ENCODE peak calls at places on chromosomes 5 and 9, in nine cellular contexts. One of them, this sample, is unnamed.
A peak's percentile ranks its signal among the peaks of the same experiment; 100 is the strongest.

GRCh38 chr9:37747271-37747753 is 6.3 kb upstream of the TRMT10B start:
- DNase-seq in HCT116: peak; percentile 59
- DNase-seq in GM12891: peak; percentile 79
- DNase-seq in NB4: peak; percentile 61
- DNase-seq in body of pancreas: peak; percentile 77
- DNase-seq in uterus: peak; percentile 26
- DNase-seq in transverse colon: peak; percentile 61
- DNase-seq in heart left ventricle: no peak
- DNase-seq in spleen: no peak
- DNase-seq in this sample: peak; percentile 72

GRCh38 chr9:12930906-12931305 is 156.1 kb downstream of the LURAP1L start:
- DNase-seq in HCT116: no peak
- DNase-seq in GM12891: no peak
- DNase-seq in NB4: no peak
- DNase-seq in body of pancreas: no peak
- DNase-seq in uterus: no peak
- DNase-seq in transverse colon: no peak
- DNase-seq in heart left ventricle: no peak
- DNase-seq in spleen: no peak
- DNase-seq in this sample: no peak

GRCh38 chr9:89743216-89743575 is 138.4 kb downstream of the GADD45G start:
- DNase-seq in HCT116: no peak
- DNase-seq in GM12891: no peak
- DNase-seq in NB4: peak; percentile 25
- DNase-seq in body of pancreas: no peak
- DNase-seq in uterus: no peak
- DNase-seq in transverse colon: no peak
- DNase-seq in heart left ventricle: no peak
- DNase-seq in spleen: no peak
- DNase-seq in this sample: peak; percentile 33

GRCh38 chr9:88536951-88537742 is 2.2 kb downstream of the NXNL2 start:
- DNase-seq in HCT116: no peak
- DNase-seq in GM12891: no peak
- DNase-seq in NB4: no peak
- DNase-seq in body of pancreas: no peak
- DNase-seq in uterus: peak; percentile 41
- DNase-seq in transverse colon: no peak
- DNase-seq in heart left ventricle: no peak
- DNase-seq in spleen: peak; percentile 33
- DNase-seq in this sample: no peak

GRCh38 chr5:106392766-106393165 is 1278.0 kb downstream of the EFNA5 start:
- DNase-seq in HCT116: no peak
- DNase-seq in GM12891: no peak
- DNase-seq in NB4: no peak
- DNase-seq in body of pancreas: no peak
- DNase-seq in uterus: no peak
- DNase-seq in transverse colon: no peak
- DNase-seq in heart left ventricle: no peak
- DNase-seq in spleen: no peak
- DNase-seq in this sample: no peak

GRCh38 chr5:135208555-135209494 is 174.8 kb upstream of the PITX1 start:
- DNase-seq in HCT116: peak; percentile 68
- DNase-seq in GM12891: no peak
- DNase-seq in NB4: peak; percentile 26
- DNase-seq in body of pancreas: no peak
- DNase-seq in uterus: peak; percentile 58
- DNase-seq in transverse colon: peak; percentile 32
- DNase-seq in heart left ventricle: no peak
- DNase-seq in spleen: peak; percentile 64
- DNase-seq in this sample: no peak

GRCh38 chr5:170746081-170746951 is 37.2 kb upstream of the GABRP start:
- DNase-seq in HCT116: no peak
- DNase-seq in GM12891: no peak
- DNase-seq in NB4: no peak
- DNase-seq in body of pancreas: no peak
- DNase-seq in uterus: no peak
- DNase-seq in transverse colon: no peak
- DNase-seq in heart left ventricle: no peak
- DNase-seq in spleen: no peak
- DNase-seq in this sample: no peak

GRCh38 chr5:157959355-157959754 is 100.4 kb upstream of the CLINT1 start:
- DNase-seq in HCT116: no peak
- DNase-seq in GM12891: no peak
- DNase-seq in NB4: no peak
- DNase-seq in body of pancreas: no peak
- DNase-seq in uterus: peak; percentile 54
- DNase-seq in transverse colon: no peak
- DNase-seq in heart left ventricle: no peak
- DNase-seq in spleen: no peak
- DNase-seq in this sample: no peak

DNA sequence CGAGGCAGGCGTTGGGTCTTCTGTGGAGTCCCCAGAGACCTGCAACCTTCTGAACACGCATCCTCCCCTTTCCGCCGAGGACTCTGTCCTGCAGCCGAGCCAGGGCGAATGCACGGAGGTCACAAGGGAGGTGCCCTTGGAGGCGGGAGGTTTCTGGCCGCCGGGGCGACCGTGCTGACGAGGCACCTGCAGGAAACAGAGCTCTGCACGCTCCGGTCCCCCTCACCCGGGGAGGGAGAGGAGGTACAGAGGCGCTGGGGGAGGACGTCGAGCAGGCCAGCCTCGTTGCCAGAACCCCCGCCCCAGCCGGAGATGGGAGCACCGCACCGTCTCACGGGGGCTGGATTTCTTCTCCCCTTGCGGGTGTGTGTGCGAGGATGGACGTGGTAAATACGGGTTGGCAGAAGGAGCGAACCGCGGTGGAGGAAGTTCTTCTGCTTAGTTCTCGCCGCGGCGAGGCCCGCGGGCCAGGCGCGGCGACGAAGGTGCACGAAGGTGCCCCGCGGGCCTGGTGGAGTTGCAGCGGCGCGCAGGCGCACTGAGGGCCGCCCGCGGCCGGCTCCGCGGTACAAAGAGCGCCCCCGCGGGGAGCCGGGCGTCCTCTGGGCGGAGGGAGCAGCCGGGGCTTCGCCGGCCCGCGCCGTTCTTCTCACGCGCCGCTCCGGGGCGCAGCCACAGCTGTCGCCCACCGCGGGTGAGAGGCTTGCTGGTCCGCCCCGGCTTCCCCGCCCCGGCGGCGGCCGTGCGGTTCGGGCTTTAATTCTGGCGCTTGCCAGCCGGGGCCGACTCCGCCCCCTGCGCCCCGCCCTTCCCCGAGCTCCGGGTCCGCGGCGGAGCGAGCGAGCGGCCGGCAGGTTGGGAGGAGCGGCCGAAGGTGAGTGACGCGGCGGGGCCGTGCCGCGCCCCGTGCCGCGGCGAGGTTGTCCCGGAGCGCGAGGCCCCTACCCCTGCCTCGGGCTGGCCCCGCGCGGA is 289.5 kb downstream of the DOCK8 start:
- DNase-seq in HCT116: peak; percentile 43
- DNase-seq in GM12891: peak; percentile 87
- DNase-seq in NB4: peak; percentile 88
- DNase-seq in body of pancreas: peak; percentile 90
- DNase-seq in uterus: peak; percentile 68
- DNase-seq in transverse colon: peak; percentile 88
- DNase-seq in heart left ventricle: peak; percentile 90
- DNase-seq in spleen: peak; percentile 93
- DNase-seq in this sample: peak; percentile 78
- TF ChIP-seq POLR2A in HCT116: no peak
- TF ChIP-seq POLR2A in GM12891: no peak
- TF ChIP-seq POLR2A in NB4: peak; percentile 34
- TF ChIP-seq POLR2A in body of pancreas: peak; percentile 40
- TF ChIP-seq POLR2A in uterus: no peak
- TF ChIP-seq POLR2A in transverse colon: peak; percentile 69
- TF ChIP-seq POLR2A in heart left ventricle: peak; percentile 62
- TF ChIP-seq POLR2A in spleen: no peak
- TF ChIP-seq POLR2A in this sample: no peak

GRCh38 chr9:127937046-127937382 is 640 bp downstream of the DPM2 start:
- DNase-seq in HCT116: no peak
- DNase-seq in GM12891: no peak
- DNase-seq in NB4: no peak
- DNase-seq in body of pancreas: no peak
- DNase-seq in uterus: no peak
- DNase-seq in transverse colon: no peak
- DNase-seq in heart left ventricle: no peak
- DNase-seq in spleen: no peak
- DNase-seq in this sample: no peak

GRCh38 chr9:127938298-127938690 is 640 bp upstream of the DPM2 start:
- DNase-seq in HCT116: no peak
- DNase-seq in GM12891: no peak
- DNase-seq in NB4: no peak
- DNase-seq in body of pancreas: no peak
- DNase-seq in uterus: no peak
- DNase-seq in transverse colon: no peak
- DNase-seq in heart left ventricle: no peak
- DNase-seq in spleen: peak; percentile 84
- DNase-seq in this sample: no peak

GRCh38 chr9:127935765-127936221 is 1.9 kb downstream of the DPM2 start:
- DNase-seq in HCT116: no peak
- DNase-seq in GM12891: no peak
- DNase-seq in NB4: no peak
- DNase-seq in body of pancreas: no peak
- DNase-seq in uterus: no peak
- DNase-seq in transverse colon: no peak
- DNase-seq in heart left ventricle: no peak
- DNase-seq in spleen: no peak
- DNase-seq in this sample: no peak

GRCh38 chr9:127936347-127936852 is 1.3 kb downstream of the DPM2 start:
- DNase-seq in HCT116: no peak
- DNase-seq in GM12891: no peak
- DNase-seq in NB4: no peak
- DNase-seq in body of pancreas: no peak
- DNase-seq in uterus: no peak
- DNase-seq in transverse colon: no peak
- DNase-seq in heart left ventricle: no peak
- DNase-seq in spleen: no peak
- DNase-seq in this sample: no peak

GRCh38 chr9:127937383-127938297 is at the start of gene DPM2:
- DNase-seq in HCT116: peak; percentile 61
- DNase-seq in GM12891: peak; percentile 97
- DNase-seq in NB4: peak; percentile 90
- DNase-seq in body of pancreas: peak; percentile 76
- DNase-seq in uterus: peak; percentile 79
- DNase-seq in transverse colon: peak; percentile 88
- DNase-seq in heart left ventricle: peak; percentile 91
- DNase-seq in spleen: peak; percentile 97
- DNase-seq in this sample: peak; percentile 98
- TF ChIP-seq POLR2A in HCT116: peak; percentile 35
- TF ChIP-seq POLR2A in GM12891: peak; percentile 67
- TF ChIP-seq POLR2A in NB4: peak; percentile 75
- TF ChIP-seq POLR2A in body of pancreas: peak; percentile 37
- TF ChIP-seq POLR2A in uterus: peak; percentile 10
- TF ChIP-seq POLR2A in transverse colon: peak; percentile 72
- TF ChIP-seq POLR2A in heart left ventricle: peak; percentile 68
- TF ChIP-seq POLR2A in spleen: no peak
- TF ChIP-seq POLR2A in this sample: peak; percentile 73

DNA sequence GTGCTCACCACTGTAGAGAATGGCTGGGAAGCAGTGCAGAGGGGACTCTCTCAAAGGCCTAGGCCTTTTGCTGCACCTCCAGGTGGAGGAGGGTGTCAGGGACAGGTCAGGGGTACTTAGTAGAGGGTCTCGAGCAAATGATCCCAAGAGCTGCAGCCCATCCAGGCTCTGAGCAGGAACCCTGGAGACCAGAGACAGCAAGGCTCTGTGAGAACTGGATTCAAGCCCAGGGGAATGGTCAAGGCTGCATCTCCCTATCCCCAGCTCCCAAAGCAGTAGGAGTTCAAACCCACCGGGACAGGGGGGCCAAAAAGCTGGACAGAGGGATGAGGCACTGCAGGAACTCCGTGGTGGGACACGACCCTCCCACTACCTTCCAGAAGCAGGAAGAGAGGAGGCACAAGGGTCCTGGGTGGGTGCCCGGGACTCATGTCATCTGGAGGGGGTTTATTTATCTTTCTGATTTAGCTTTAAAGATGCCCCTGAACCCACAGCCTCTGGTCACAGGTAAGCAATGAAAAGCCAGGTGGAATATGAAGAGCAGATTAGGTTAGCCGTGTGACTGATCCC is 124.8 kb downstream of the MVB12B start:
- DNase-seq in HCT116: no peak
- DNase-seq in GM12891: no peak
- DNase-seq in NB4: no peak
- DNase-seq in body of pancreas: no peak
- DNase-seq in uterus: no peak
- DNase-seq in transverse colon: no peak
- DNase-seq in heart left ventricle: peak; percentile 17
- DNase-seq in spleen: peak; percentile 16
- DNase-seq in this sample: no peak
- TF ChIP-seq POLR2A in HCT116: no peak
- TF ChIP-seq POLR2A in GM12891: no peak
- TF ChIP-seq POLR2A in NB4: no peak
- TF ChIP-seq POLR2A in body of pancreas: no peak
- TF ChIP-seq POLR2A in uterus: no peak
- TF ChIP-seq POLR2A in transverse colon: no peak
- TF ChIP-seq POLR2A in heart left ventricle: no peak
- TF ChIP-seq POLR2A in spleen: no peak
- TF ChIP-seq POLR2A in this sample: no peak

GRCh38 chr9:136808781-136809158 is 1.0 kb downstream of the RABL6 start:
- DNase-seq in HCT116: no peak
- DNase-seq in GM12891: no peak
- DNase-seq in NB4: peak; percentile 42
- DNase-seq in body of pancreas: no peak
- DNase-seq in uterus: no peak
- DNase-seq in transverse colon: no peak
- DNase-seq in heart left ventricle: no peak
- DNase-seq in spleen: no peak
- DNase-seq in this sample: no peak

GRCh38 chr9:136806631-136807201 is 1.0 kb upstream of the RABL6 start:
- DNase-seq in HCT116: no peak
- DNase-seq in GM12891: peak; percentile 7
- DNase-seq in NB4: no peak
- DNase-seq in body of pancreas: no peak
- DNase-seq in uterus: no peak
- DNase-seq in transverse colon: peak; percentile 4
- DNase-seq in heart left ventricle: no peak
- DNase-seq in spleen: no peak
- DNase-seq in this sample: no peak

GRCh38 chr9:136806067-136806466 is 1.7 kb upstream of the RABL6 start:
- DNase-seq in HCT116: no peak
- DNase-seq in GM12891: no peak
- DNase-seq in NB4: no peak
- DNase-seq in body of pancreas: no peak
- DNase-seq in uterus: no peak
- DNase-seq in transverse colon: no peak
- DNase-seq in heart left ventricle: no peak
- DNase-seq in spleen: no peak
- DNase-seq in this sample: no peak

GRCh38 chr9:136808075-136808780 is 480 bp downstream of the RABL6 start:
- DNase-seq in HCT116: no peak
- DNase-seq in GM12891: peak; percentile 57
- DNase-seq in NB4: peak; percentile 39
- DNase-seq in body of pancreas: peak; percentile 63
- DNase-seq in uterus: no peak
- DNase-seq in transverse colon: peak; percentile 35
- DNase-seq in heart left ventricle: no peak
- DNase-seq in spleen: peak; percentile 88
- DNase-seq in this sample: no peak

DNA sequence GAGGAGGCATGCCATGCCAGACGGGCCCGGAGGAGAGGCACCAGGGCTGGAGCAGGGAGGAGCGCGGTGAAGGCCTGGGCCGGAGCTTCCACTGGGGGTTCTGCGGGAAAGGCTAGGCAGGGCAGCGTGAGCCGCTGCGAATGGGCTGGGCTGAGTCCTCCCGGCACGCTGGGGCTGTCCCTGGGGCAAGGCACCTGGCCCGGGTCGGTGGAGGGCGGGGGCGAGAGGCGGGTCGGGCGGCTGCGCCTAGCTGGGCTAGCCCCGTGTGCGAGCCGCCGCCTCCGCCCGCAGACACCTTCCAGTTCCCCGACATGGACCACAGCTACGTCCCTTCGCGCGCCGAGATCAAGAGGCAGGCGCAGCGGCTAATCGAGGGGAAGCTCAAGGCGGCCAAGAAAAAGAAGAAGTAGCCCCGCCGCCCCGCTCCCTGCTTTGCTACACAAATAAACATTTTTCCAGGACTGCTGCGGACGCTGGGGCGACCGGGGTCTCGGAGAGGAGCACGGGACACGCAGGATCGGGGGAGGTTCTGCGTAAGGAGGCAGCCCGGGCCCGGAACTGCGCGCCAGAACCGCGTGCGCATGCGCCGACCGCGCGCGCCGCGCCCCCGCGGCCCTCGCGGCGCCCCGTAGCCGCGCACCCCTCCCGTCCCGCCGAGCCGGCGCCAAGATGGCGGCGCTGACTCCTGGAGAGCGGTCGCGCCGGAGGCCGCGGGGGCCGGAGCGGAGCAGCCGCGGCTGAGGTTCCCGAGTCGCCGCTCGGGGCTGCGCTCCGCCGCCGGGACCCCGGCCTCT is at the start of gene RABL6:
- DNase-seq in HCT116: no peak
- DNase-seq in GM12891: peak; percentile 98
- DNase-seq in NB4: peak; percentile 83
- DNase-seq in body of pancreas: peak; percentile 78
- DNase-seq in uterus: peak; percentile 65
- DNase-seq in transverse colon: peak; percentile 81
- DNase-seq in heart left ventricle: peak; percentile 92
- DNase-seq in spleen: peak; percentile 94
- DNase-seq in this sample: peak; percentile 98
- TF ChIP-seq POLR2A in HCT116: peak; percentile 89
- TF ChIP-seq POLR2A in GM12891: peak; percentile 61
- TF ChIP-seq POLR2A in NB4: peak; percentile 78
- TF ChIP-seq POLR2A in body of pancreas: peak; percentile 16
- TF ChIP-seq POLR2A in uterus: peak; percentile 44
- TF ChIP-seq POLR2A in transverse colon: peak; percentile 67
- TF ChIP-seq POLR2A in heart left ventricle: peak; percentile 73
- TF ChIP-seq POLR2A in spleen: peak; percentile 27
- TF ChIP-seq POLR2A in this sample: peak; percentile 93

This sample was measured in GM12892.